ENCODE peak calls at places on chromosomes 2 and 18, in seven cellular contexts. Z is activated naive CD4-positive, alpha-beta T cell; F is ovary; M is Caki2; D is KBM-7; R is activated T-cell treated with anti-CD3 and anti-CD28 coated beads, Interleukin-2, amount 50 U/mL, for 72 hours; K is stimulated activated CD4-positive, alpha-beta T cell treated with anti-CD3 and anti-CD28 coated beads, Interleukin-2, amount 100 ng/mL, for 48 hours. V is an unnamed sample.
A peak's percentile ranks its signal among the peaks of the same experiment; 100 is the strongest.

GRCh38 chr2:189409647-189410046 is 31.6 kb upstream of the WDR75 start:
- DNase-seq in M (no peak), D (no peak), Z (no peak), R (no peak), F (no peak), K (no peak), V (peak; percentile 52)

GRCh38 chr2:129798626-129799025 is 180.8 kb upstream of the RAB6C start:
- DNase-seq in M (no peak), D (no peak), Z (no peak), F (no peak), K (no peak), R (no peak), V (no peak)

GRCh38 chr2:145170787-145171186 is 650.9 kb upstream of the ZEB2 start:
- DNase-seq in Z (no peak), M (no peak), F (no peak), D (no peak), K (no peak), R (no peak), V (peak; percentile 56)

GRCh38 chr18:26335139-26335933 is 109.1 kb downstream of the TAF4B start:
- DNase-seq in K (no peak), D (no peak), Z (no peak), F (no peak), M (no peak), R (no peak), V (peak; percentile 10)

GRCh38 chr2:112483047-112483473 is 1.1 kb downstream of the TTL start:
- DNase-seq in M (peak; percentile 66), K (no peak), Z (no peak), D (no peak), R (no peak), F (peak; percentile 25), V (peak; percentile 76)

GRCh38 chr2:209426432-209426831 is 2.6 kb downstream of the MAP2 start:
- DNase-seq in K (no peak), F (no peak), R (no peak), M (peak; percentile 92), Z (no peak), D (no peak), V (peak; percentile 17)

GRCh38 chr2:234690569-234691225 is 193.8 kb upstream of the ARL4C start:
- DNase-seq in D (no peak), R (no peak), F (no peak), Z (no peak), M (no peak), K (no peak), V (no peak)

GRCh38 chr2:55013936-55014335 is 36.3 kb downstream of the RTN4 start:
- DNase-seq in R (no peak), D (no peak), K (no peak), Z (no peak), M (no peak), F (no peak), V (no peak)

GRCh38 chr2:20643060-20643459 is 7.8 kb downstream of the HS1BP3 start:
- DNase-seq in D (no peak), M (no peak), K (no peak), F (no peak), R (no peak), Z (no peak), V (no peak)

GRCh38 chr2:235613671-235614070 is 119.8 kb downstream of the AGAP1 start:
- DNase-seq in F (no peak), R (no peak), D (no peak), M (no peak), K (no peak), Z (no peak), V (no peak)

GRCh38 chr18:23232331-23232730 is 97.0 kb downstream of the CABLES1 start:
- DNase-seq in Z (no peak), R (no peak), M (no peak), D (no peak), F (no peak), K (no peak), V (no peak)

GRCh38 chr2:122531803-122532344 is 776.4 kb downstream of the TSN start:
- DNase-seq in Z (no peak), D (no peak), M (no peak), K (no peak), R (no peak), F (peak; percentile 13), V (no peak)

GRCh38 chr2:95695613-95696012 is 103.8 kb downstream of the TRIM43 start:
- DNase-seq in Z (no peak), K (no peak), M (no peak), F (no peak), R (no peak), D (no peak), V (no peak)

GRCh38 chr2:7338961-7339360 is 421.7 kb downstream of the RNF144A start:
- DNase-seq in Z (no peak), K (no peak), F (no peak), D (no peak), M (no peak), R (no peak), V (no peak)

GRCh38 chr2:26184555-26185303 is 11.8 kb downstream of the GAREM2 start:
- DNase-seq in Z (peak; percentile 64), D (peak; percentile 90), K (peak; percentile 87), R (peak; percentile 89), F (peak; percentile 91), M (peak; percentile 61), V (peak; percentile 84)

GRCh38 chr2:20516646-20517341 is 69.9 kb downstream of the RHOB start:
- DNase-seq in F (no peak), K (no peak), R (peak; percentile 6), M (peak; percentile 52), D (no peak), Z (no peak), V (peak; percentile 36)

GRCh38 chr2:47195149-47195548 is 40.0 kb upstream of the STPG4 start:
- DNase-seq in F (no peak), D (no peak), K (no peak), Z (no peak), M (no peak), R (no peak), V (no peak)

GRCh38 chr2:11829947-11830707 is 83.7 kb downstream of the LPIN1 start:
- DNase-seq in M (peak; percentile 92), Z (no peak), F (peak; percentile 71), K (peak; percentile 34), R (peak; percentile 63), D (peak; percentile 94), V (peak; percentile 99)

GRCh38 chr2:165406053-165406628 is 63.4 kb upstream of the CSRNP3 start:
- DNase-seq in Z (no peak), F (no peak), R (no peak), M (no peak), D (no peak), K (no peak), V (peak; percentile 12)

GRCh38 chr2:130755234-130756040 is at the start of gene AMER3:
- DNase-seq in K (no peak), M (no peak), D (no peak), F (no peak), Z (no peak), R (no peak), V (no peak)

GRCh38 chr2:220891405-220891804 is 680.7 kb downstream of the EPHA4 start:
- DNase-seq in D (no peak), K (no peak), Z (no peak), M (peak; percentile 30), F (no peak), R (no peak), V (peak; percentile 77)

GRCh38 chr2:127220102-127220806 is at the start of gene CYP27C1:
- DNase-seq in K (no peak), D (peak; percentile 25), M (peak; percentile 45), F (peak; percentile 34), Z (no peak), R (no peak), V (peak; percentile 16)

GRCh38 chr18:71784777-71785176 is 759.4 kb downstream of the CBLN2 start:
- DNase-seq in F (no peak), R (peak; percentile 8), Z (no peak), M (no peak), K (peak; percentile 5), D (peak; percentile 57), V (no peak)

GRCh38 chr18:38940863-38941531 is 1375.4 kb upstream of the CELF4 start:
- DNase-seq in Z (no peak), D (peak; percentile 69), R (peak; percentile 74), K (peak; percentile 24), M (peak; percentile 96), F (no peak), V (peak; percentile 78)

GRCh38 chr2:17058772-17059402 is 393.3 kb upstream of the CYRIA start:
- DNase-seq in Z (no peak), K (no peak), F (no peak), D (no peak), R (no peak), M (no peak), V (no peak)

GRCh38 chr18:22609642-22610041 is 191.9 kb upstream of the CTAGE1 start:
- DNase-seq in D (no peak), Z (no peak), M (no peak), F (peak; percentile 32), R (no peak), K (no peak), V (peak; percentile 31)

GRCh38 chr2:56168163-56168562 is 15.6 kb upstream of the CCDC85A start:
- DNase-seq in R (no peak), K (no peak), D (no peak), F (no peak), M (no peak), Z (no peak), V (peak; percentile 72)

GRCh38 chr2:191245869-191246531 is 796 bp downstream of the MYO1B start:
- DNase-seq in K (peak; percentile 29), R (peak; percentile 50), M (peak; percentile 54), D (peak; percentile 53), Z (no peak), F (peak; percentile 77), V (peak; percentile 59)

GRCh38 chr18:74718312-74718711 is 120.6 kb downstream of the ZNF407 start:
- DNase-seq in F (no peak), K (no peak), M (no peak), Z (no peak), R (no peak), D (no peak), V (no peak)

GRCh38 chr2:239910851-239911629 is 114.1 kb downstream of the NDUFA10 start:
- DNase-seq in Z (no peak), F (no peak), K (no peak), D (peak; percentile 79), R (no peak), M (no peak), V (no peak)

GRCh38 chr2:43462866-43463641 is 132.8 kb downstream of the THADA start:
- DNase-seq in D (no peak), K (no peak), Z (no peak), F (no peak), M (peak; percentile 66), R (no peak), V (peak; percentile 55)

GRCh38 chr2:133721155-133721554 is 152.9 kb upstream of the NCKAP5 start:
- DNase-seq in Z (no peak), F (no peak), K (no peak), R (no peak), M (no peak), D (no peak), V (peak; percentile 57)

GRCh38 chr2:120133572-120134244 is 89.5 kb downstream of the TMEM185B start:
- DNase-seq in K (no peak), M (no peak), R (no peak), Z (no peak), F (no peak), D (no peak), V (no peak)

GRCh38 chr18:58603365-58604067 is 25.4 kb downstream of the ALPK2 start:
- DNase-seq in M (peak; percentile 78), D (no peak), R (no peak), Z (no peak), F (no peak), K (no peak), V (peak; percentile 43)

GRCh38 chr18:11739893-11740292 is 50.8 kb downstream of the GNAL start:
- DNase-seq in Z (no peak), F (no peak), M (no peak), K (no peak), R (no peak), D (no peak), V (no peak)

GRCh38 chr18:6776193-6776592 is 46.7 kb downstream of the ARHGAP28 start:
- DNase-seq in K (no peak), R (no peak), Z (no peak), M (no peak), D (no peak), F (peak; percentile 45), V (peak; percentile 74)

GRCh38 chr2:120465989-120466703 is 120.2 kb downstream of the INHBB start:
- DNase-seq in D (no peak), Z (no peak), R (no peak), F (no peak), M (no peak), K (no peak), V (no peak)

V was measured in iris pigment epithelial cell.